ENCODE peak calls at places on chromosomes 16 and 17, in seven cellular contexts. F is thoracic aorta, S is Caco-2, M is fibroblast of lung, I is tibial nerve, B is A549, R is right lobe of liver. C is an unnamed sample.

GRCh38 chr16:10992797-10993196 is 48.4 kb downstream of the CLEC16A start:
- DNase-seq in B (peak; percentile 36), I (no peak), M (peak; percentile 93), F (no peak), R (no peak), S (no peak), C (peak; percentile 53)

GRCh38 chr17:80820331-80820730 is 171.3 kb upstream of the CHMP6 start:
- DNase-seq in B (no peak), R (peak; percentile 33), S (peak; percentile 74), M (no peak), I (no peak), F (no peak), C (no peak)

GRCh38 chr17:39863918-39864746 is at the start of gene IKZF3:
- DNase-seq in R (peak; percentile 86), B (peak; percentile 62), F (no peak), I (no peak), M (peak; percentile 5), S (peak; percentile 92), C (no peak)

GRCh38 chr17:55301521-55302406 is 37.0 kb downstream of the HLF start:
- DNase-seq in F (no peak), M (no peak), B (no peak), S (no peak), R (peak; percentile 84), I (no peak), C (no peak)

GRCh38 chr17:62892069-62892675 is 73.9 kb upstream of the TANC2 start:
- DNase-seq in M (no peak), S (no peak), R (no peak), B (no peak), I (no peak), F (no peak), C (peak; percentile 38)

GRCh38 chr16:8173111-8173644 is 417.1 kb downstream of the TMEM114 start:
- DNase-seq in B (peak; percentile 89), F (no peak), S (peak; percentile 84), R (peak; percentile 75), I (no peak), M (peak; percentile 5), C (peak; percentile 70)

GRCh38 chr16:58032710-58033293 is 7.2 kb downstream of the MMP15 start:
- DNase-seq in F (no peak), B (no peak), I (no peak), R (peak; percentile 97), M (no peak), S (no peak), C (no peak)

GRCh38 chr16:12078405-12079245 is 102.1 kb downstream of the SNX29 start:
- DNase-seq in B (no peak), F (no peak), I (no peak), R (peak; percentile 31), M (no peak), S (no peak), C (no peak)

GRCh38 chr17:66272699-66273390 is 29.6 kb upstream of the PRKCA start:
- DNase-seq in B (peak; percentile 77), I (no peak), M (peak; percentile 70), R (no peak), S (no peak), F (peak; percentile 12), C (no peak)

GRCh38 chr17:19365499-19365817 is 2.9 kb upstream of the B9D1 start:
- DNase-seq in I (no peak), M (no peak), S (no peak), F (no peak), R (no peak), B (no peak), C (peak; percentile 21)

GRCh38 chr17:49494937-49495841 is at the start of gene NGFR:
- DNase-seq in B (no peak), M (no peak), F (no peak), S (peak; percentile 81), R (no peak), I (no peak), C (peak; percentile 63)

GRCh38 chr17:80503031-80503430 is 26.6 kb upstream of the NPTX1 start:
- DNase-seq in B (no peak), F (no peak), M (no peak), I (no peak), S (no peak), R (no peak), C (no peak)

GRCh38 chr17:6476834-6477210 is 32.6 kb downstream of the PIMREG start:
- DNase-seq in B (no peak), R (no peak), S (no peak), I (no peak), F (no peak), M (no peak), C (no peak)

GRCh38 chr17:28467456-28468025 is 5.9 kb upstream of the SLC13A2 start:
- DNase-seq in R (no peak), M (peak; percentile 38), I (no peak), B (no peak), S (no peak), F (no peak), C (no peak)

GRCh38 chr17:79630821-79631639 is 20.2 kb upstream of the RBFOX3 start:
- DNase-seq in B (no peak), M (no peak), I (no peak), F (no peak), R (peak; percentile 28), S (no peak), C (no peak)

GRCh38 chr16:57475711-57476339 is 10.5 kb downstream of the DOK4 start:
- DNase-seq in B (peak; percentile 82), M (peak; percentile 17), S (peak; percentile 71), R (peak; percentile 45), F (no peak), I (no peak), C (peak; percentile 73)

GRCh38 chr16:75329933-75330332 is 78.5 kb upstream of the BCAR1 start:
- DNase-seq in S (peak; percentile 11), B (no peak), I (no peak), R (no peak), F (no peak), M (no peak), C (no peak)
- H3K4me1 ChIP-seq in S (no peaks in the 10 kb centered on the region), B (no peaks in the 10 kb centered on the region), I (no peaks in the 10 kb centered on the region), R (no peaks in the 10 kb centered on the region), F (peaks cover 2% of the 10 kb centered on the region), M (no peaks in the 10 kb centered on the region), C (no peaks in the 10 kb centered on the region)

DNA sequence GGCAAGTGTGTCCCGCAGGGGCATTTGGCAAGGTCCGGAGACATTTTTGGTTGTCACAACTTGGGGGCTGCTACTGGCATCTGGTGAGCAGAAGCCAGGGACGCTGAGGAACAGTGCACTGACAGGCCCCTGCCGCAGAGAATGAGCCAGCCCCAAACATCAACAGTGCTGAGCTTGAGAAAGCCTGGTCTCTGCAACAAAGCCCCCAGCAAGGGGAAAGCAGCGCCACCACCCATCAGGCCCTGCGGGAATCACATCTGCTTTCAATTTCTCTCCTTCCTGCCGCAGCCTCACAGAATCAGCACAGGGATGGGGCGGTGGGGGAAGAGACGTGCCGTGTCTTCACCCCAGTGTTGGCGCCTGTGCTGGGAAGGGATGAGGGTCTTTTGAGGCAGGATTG is 14.8 kb upstream of the PRPSAP1 start:
- DNase-seq in S (no peak), M (no peak), R (no peak), I (no peak), B (no peak), F (no peak), C (no peak)
- H3K4me1 ChIP-seq in S (peaks cover 5% of the 10 kb centered on the region), M (peaks cover 19% of the 10 kb centered on the region), R (no peaks in the 10 kb centered on the region), I (peaks cover 29% of the 10 kb centered on the region), B (peaks cover 6% of the 10 kb centered on the region), F (peaks cover 13% of the 10 kb centered on the region), C (peaks cover 18% of the 10 kb centered on the region)

GRCh38 chr16:67445913-67446907 is 15.3 kb downstream of the HSD11B2 start:
- DNase-seq in F (no peak), R (peak; percentile 92), I (no peak), S (peak; percentile 25), B (no peak), M (peak; percentile 48), C (no peak)
- H3K4me1 ChIP-seq in F (peaks cover 58% of the 10 kb centered on the region), R (peaks cover 5% of the 10 kb centered on the region), I (peaks cover 84% of the 10 kb centered on the region), S (no peaks in the 10 kb centered on the region), B (peaks cover 13% of the 10 kb centered on the region), M (peaks cover 27% of the 10 kb centered on the region), C (peaks cover 27% of the 10 kb centered on the region)

GRCh38 chr17:31594416-31594815 is 202.9 kb downstream of the RAB11FIP4 start:
- DNase-seq in I (no peak), R (no peak), B (no peak), F (no peak), S (no peak), M (no peak), C (no peak)
- H3K4me1 ChIP-seq in I (peaks cover 13% of the 10 kb centered on the region), R (no peaks in the 10 kb centered on the region), B (peaks cover 34% of the 10 kb centered on the region), F (peaks cover 48% of the 10 kb centered on the region), S (peaks cover 17% of the 10 kb centered on the region), M (peaks cover 37% of the 10 kb centered on the region), C (peaks cover 36% of the 10 kb centered on the region)

GRCh38 chr17:20702692-20703091 is 123.2 kb downstream of the CDRT15L2 start:
- DNase-seq in F (no peak), R (no peak), M (no peak), S (no peak), B (no peak), I (no peak), C (no peak)

GRCh38 chr17:20703781-20704180 is 124.3 kb downstream of the CDRT15L2 start:
- DNase-seq in S (no peak), R (no peak), B (no peak), I (no peak), F (no peak), M (no peak), C (no peak)

GRCh38 chr17:20706752-20707372 is 127.3 kb downstream of the CDRT15L2 start:
- DNase-seq in R (no peak), B (no peak), S (no peak), I (no peak), F (no peak), M (no peak), C (no peak)
- H3K4me1 ChIP-seq in R (no peaks in the 10 kb centered on the region), B (no peaks in the 10 kb centered on the region), S (no peaks in the 10 kb centered on the region), I (no peaks in the 10 kb centered on the region), F (no peaks in the 10 kb centered on the region), M (no peaks in the 10 kb centered on the region), C (no peaks in the 10 kb centered on the region)

DNA sequence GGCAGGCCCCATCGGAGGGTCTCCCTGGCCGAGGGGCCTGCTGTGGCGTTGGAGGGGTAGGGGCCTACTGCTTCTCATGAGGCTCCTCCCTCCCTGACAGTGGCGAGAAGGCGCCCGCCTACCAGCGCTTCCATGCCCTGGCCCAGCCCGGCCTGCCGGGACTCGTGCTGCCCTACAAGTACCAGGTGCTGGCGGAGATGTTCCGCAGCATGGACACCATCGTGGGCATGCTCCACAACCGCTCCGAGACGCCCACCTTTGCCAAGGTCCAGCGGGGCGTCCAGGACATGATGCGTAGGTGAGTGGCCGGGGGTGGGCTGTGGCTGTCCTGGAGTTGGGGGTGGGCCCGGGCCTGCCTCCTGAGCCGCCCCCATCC is 1.7 kb downstream of the CDT1 start:
- DNase-seq in R (no peak), I (no peak), F (no peak), M (no peak), S (no peak), B (no peak), C (no peak)
- H3K4me1 ChIP-seq in R (no peaks in the 10 kb centered on the region), I (peaks cover 42% of the 10 kb centered on the region), F (peaks cover 33% of the 10 kb centered on the region), M (peaks cover 15% of the 10 kb centered on the region), S (peaks cover 6% of the 10 kb centered on the region), B (peaks cover 26% of the 10 kb centered on the region), C (peaks cover 2% of the 10 kb centered on the region)